ENCODE peak calls at places on chromosomes 12 and 14, in four cellular contexts. M is A549, R is body of pancreas, A is heart left ventricle. N is an unnamed sample.

GRCh38 chr14:59463773-59464650 is 1.2 kb downstream of the GPR135 start:
- DNase-seq in A (no peak), R (peak; percentile 18), M (no peak), N (no peak)

GRCh38 chr12:51947597-51947996 is 3.9 kb upstream of the ACVR1B start:
- DNase-seq in A (no peak), R (no peak), M (no peak), N (no peak)

GRCh38 chr12:89984846-89985245 is 276.2 kb upstream of the ATP2B1 start:
- DNase-seq in M (no peak), A (no peak), R (no peak), N (no peak)

GRCh38 chr12:26833692-26834168 is 736 bp upstream of the ITPR2 start:
- DNase-seq in A (no peak), M (no peak), R (peak; percentile 75), N (peak; percentile 74)

GRCh38 chr12:122997343-122998250 is 17.1 kb downstream of the ARL6IP4 start:
- DNase-seq in M (no peak), A (no peak), R (no peak), N (no peak)

GRCh38 chr12:58819945-58820344 is 100.4 kb downstream of the LRIG3 start:
- DNase-seq in A (no peak), M (no peak), R (no peak), N (peak; percentile 27)

GRCh38 chr14:31138301-31138700 is 69.3 kb downstream of the HECTD1 start:
- DNase-seq in R (no peak), M (no peak), A (no peak), N (no peak)

GRCh38 chr14:105390849-105391500 is 7.4 kb upstream of the TEX22 start:
- DNase-seq in A (no peak), M (no peak), R (no peak), N (no peak)

GRCh38 chr14:36091096-36091495 is 85.4 kb downstream of the PTCSC3 start:
- DNase-seq in A (no peak), M (peak; percentile 89), R (peak; percentile 76), N (no peak)

GRCh38 chr14:53054457-53054856 is 98.7 kb downstream of the DDHD1 start:
- DNase-seq in R (no peak), M (no peak), A (no peak), N (no peak)

GRCh38 chr14:44634692-44635091 is 127.6 kb upstream of the FSCB start:
- DNase-seq in R (no peak), A (no peak), M (no peak), N (no peak)

GRCh38 chr14:33716921-33717320 is 234.0 kb downstream of the EGLN3 start:
- DNase-seq in R (no peak), M (no peak), A (no peak), N (no peak)

GRCh38 chr14:103348154-103348553 is 14.1 kb downstream of the EIF5 start:
- DNase-seq in M (no peak), R (no peak), A (no peak), N (no peak)

GRCh38 chr12:111126331-111126730 is 206.0 kb upstream of the MYL2 start:
- DNase-seq in R (no peak), M (no peak), A (peak; percentile 15), N (no peak)

GRCh38 chr12:59820594-59821011 is 224.8 kb downstream of the SLC16A7 start:
- DNase-seq in A (no peak), R (no peak), M (no peak), N (no peak)

GRCh38 chr12:131139363-131140068 is 185.8 kb downstream of the ADGRD1 start:
- DNase-seq in M (no peak), A (no peak), R (no peak), N (no peak)

GRCh38 chr14:100438271-100438670 is 115.1 kb downstream of the SLC25A47 start:
- DNase-seq in A (no peak), M (no peak), R (no peak), N (no peak)

GRCh38 chr12:19316420-19316819 is 122.9 kb upstream of the AEBP2 start:
- DNase-seq in A (no peak), M (no peak), R (no peak), N (no peak)

GRCh38 chr14:55671641-55672040 is 91.6 kb downstream of the KTN1 start:
- DNase-seq in A (no peak), M (no peak), R (no peak), N (no peak)

GRCh38 chr12:126156806-126157574 is 1091.8 kb downstream of the AACS start:
- DNase-seq in M (no peak), A (no peak), R (peak; percentile 94), N (no peak)

GRCh38 chr14:35826218-35826951 is at the start of gene BRMS1L:
- DNase-seq in A (peak; percentile 99), R (peak; percentile 97), M (peak; percentile 97), N (peak; percentile 99)

GRCh38 chr14:63962896-63963295 is 110.1 kb downstream of the SYNE2 start:
- DNase-seq in R (no peak), A (no peak), M (no peak), N (no peak)

GRCh38 chr14:64464695-64465094 is 604 bp upstream of the AKAP5 start:
- DNase-seq in A (no peak), R (no peak), M (no peak), N (no peak)

GRCh38 chr14:20350280-20350679 is 6.8 kb downstream of the PARP2 start:
- DNase-seq in R (no peak), M (no peak), A (no peak), N (no peak)

GRCh38 chr12:27644446-27644845 is 51.8 kb upstream of the REP15 start:
- DNase-seq in M (no peak), A (no peak), R (no peak), N (no peak)

GRCh38 chr14:33475623-33476022 is 475.3 kb downstream of the EGLN3 start:
- DNase-seq in A (peak; percentile 21), M (no peak), R (peak; percentile 24), N (peak; percentile 65)

GRCh38 chr12:29578070-29578469 is 80.6 kb upstream of the OVCH1 start:
- DNase-seq in A (no peak), M (no peak), R (no peak), N (no peak)

GRCh38 chr12:94174576-94174975 is 26.2 kb downstream of the PLXNC1 start:
- DNase-seq in R (no peak), A (peak; percentile 34), M (no peak), N (no peak)

GRCh38 chr12:27592548-27592947 is 68.5 kb downstream of the PPFIBP1 start:
- DNase-seq in M (no peak), A (peak; percentile 39), R (peak; percentile 22), N (no peak)

GRCh38 chr12:105431537-105431936 is 101.0 kb downstream of the C12orf75 start:
- DNase-seq in M (no peak), A (no peak), R (no peak), N (no peak)

GRCh38 chr14:22002860-22003284 is 329.3 kb upstream of the OR4E1 start:
- DNase-seq in A (no peak), R (no peak), M (no peak), N (peak; percentile 15)

GRCh38 chr14:54253195-54253947 is 143.4 kb upstream of the CDKN3 start:
- DNase-seq in R (no peak), M (peak; percentile 33), A (no peak), N (peak; percentile 27)

GRCh38 chr12:105279460-105280056 is 43.6 kb upstream of the APPL2 start:
- DNase-seq in A (peak; percentile 11), R (no peak), M (no peak), N (peak; percentile 14)

GRCh38 chr14:84084056-84084590 is 1445.8 kb upstream of the FLRT2 start:
- DNase-seq in A (no peak), R (no peak), M (no peak), N (no peak)

GRCh38 chr14:70114621-70115156 is 74.1 kb downstream of the SLC8A3 start:
- DNase-seq in R (no peak), A (no peak), M (no peak), N (no peak)

GRCh38 chr12:105974738-105975137 is 164.0 kb downstream of the NUAK1 start:
- DNase-seq in A (no peak), M (no peak), R (no peak), N (no peak)

DNA sequence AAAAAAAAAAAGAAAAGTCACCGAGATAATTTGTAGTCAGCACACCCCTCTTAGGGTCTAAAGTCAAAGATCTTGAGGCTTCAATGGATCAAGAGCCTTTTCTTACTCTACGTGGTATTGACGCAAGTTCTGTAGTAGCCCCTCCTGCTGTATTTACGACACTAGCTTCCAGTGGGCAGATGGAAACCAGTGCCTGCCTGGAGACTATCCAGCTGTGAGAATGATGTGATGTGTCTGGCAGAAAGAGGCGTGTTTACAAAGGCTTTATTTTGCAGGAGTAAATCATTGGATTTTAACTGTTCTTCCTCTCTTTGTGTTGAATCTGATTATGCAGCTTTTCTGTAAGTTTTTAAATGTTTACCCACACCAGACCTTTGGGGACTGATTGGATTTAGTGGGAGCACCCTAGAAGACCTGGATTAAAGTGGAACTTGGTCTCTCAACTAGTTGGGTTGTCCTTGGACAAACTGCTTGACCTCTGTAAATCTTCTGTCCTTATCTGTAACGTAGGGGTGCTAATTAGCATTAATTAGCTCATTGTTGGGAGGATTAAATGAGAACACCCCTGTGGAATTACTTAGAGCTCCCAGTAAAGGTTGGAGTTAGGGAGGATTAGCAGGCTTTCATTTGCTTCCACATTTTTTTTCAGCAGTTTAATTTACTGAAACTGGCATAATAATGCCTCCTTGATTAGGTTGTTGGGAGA is 72.4 kb downstream of the RASSF3 start:
- DNase-seq in R (peak; percentile 34), M (no peak), A (peak; percentile 76), N (no peak)
- H3K4me1 ChIP-seq in R (peaks cover 35% of the 10 kb centered on the region), M (peaks cover 59% of the 10 kb centered on the region), A (peaks cover 36% of the 10 kb centered on the region), N (peaks cover 18% of the 10 kb centered on the region)

GRCh38 chr12:65169311-65170244 is at the start of gene LEMD3:
- DNase-seq in R (peak; percentile 96), A (peak; percentile 93), M (peak; percentile 94), N (peak; percentile 97)
- TF ChIP-seq POLR2A in R (peak; percentile 97), A (no peak), M (peak; percentile 93), N (peak; percentile 95)

DNA sequence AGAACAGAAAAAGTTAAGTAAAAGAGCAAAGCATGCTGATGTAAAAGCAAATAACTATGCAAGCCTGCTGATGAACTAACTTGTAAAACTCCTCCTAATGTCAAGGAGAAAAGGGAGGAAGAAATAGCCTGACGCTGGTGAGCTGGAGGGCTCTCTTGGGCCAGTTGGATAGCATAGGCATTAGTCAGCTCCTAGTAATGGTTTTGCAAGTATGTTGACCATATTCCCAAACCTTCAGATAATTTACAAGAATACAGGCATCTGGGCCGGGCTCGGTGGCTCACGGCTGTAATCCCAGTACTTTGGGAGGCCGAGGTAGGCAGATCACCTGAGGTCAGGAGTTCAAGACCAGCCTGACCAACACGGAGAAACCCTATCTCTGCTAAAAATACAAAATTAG is 871.4 kb downstream of the C12orf50 start:
- DNase-seq in A (no peak), R (no peak), M (peak; percentile 13), N (no peak)
- H3K27ac ChIP-seq in A (no peak overlapping the region), R (no peak overlapping the region), M (peak overlapping the region; percentile 68), N (no peak overlapping the region)

GRCh38 chr12:45969084-45969483 is 21.3 kb downstream of the SCAF11 start:
- DNase-seq in A (no peak), R (no peak), M (no peak), N (no peak)

GRCh38 chr12:45974171-45974719 is 16.1 kb downstream of the SCAF11 start:
- DNase-seq in R (no peak), A (no peak), M (no peak), N (no peak)

GRCh38 chr12:45974883-45975282 is 15.5 kb downstream of the SCAF11 start:
- DNase-seq in A (no peak), M (no peak), R (no peak), N (no peak)

GRCh38 chr12:45975506-45975905 is 14.9 kb downstream of the SCAF11 start:
- DNase-seq in A (no peak), M (no peak), R (no peak), N (no peak)

DNA sequence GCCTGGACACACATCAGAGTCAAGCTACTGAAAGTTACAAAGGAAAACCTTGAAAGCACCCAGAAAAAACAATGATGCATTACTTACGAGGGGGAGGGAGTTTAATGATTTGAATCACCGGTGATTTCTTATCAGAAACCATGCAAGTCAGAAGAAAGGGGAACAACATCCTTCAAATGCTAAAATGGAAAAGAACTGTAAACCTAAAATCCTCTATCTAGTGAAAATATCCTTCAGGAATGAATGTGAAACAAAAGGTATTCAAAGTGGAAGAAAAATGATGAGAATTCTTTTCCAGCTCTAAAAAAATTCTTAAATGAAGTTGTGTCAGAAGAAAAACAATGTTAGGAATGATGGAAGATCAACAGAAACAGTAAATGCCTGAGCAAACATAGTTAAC is 16.8 kb downstream of the SCAF11 start:
- DNase-seq in M (no peak), R (no peak), A (no peak), N (no peak)
- H3K4me1 ChIP-seq in M (peaks cover 17% of the 10 kb centered on the region), R (peaks cover 64% of the 10 kb centered on the region), A (peaks cover 50% of the 10 kb centered on the region), N (peaks cover 15% of the 10 kb centered on the region)